ENCODE peak calls at places on chromosomes 6 and 20, in six cellular contexts. M, C, O, T, Q and D are unnamed samples.

GRCh38 chr6:33071579-33071978 is 1.9 kb downstream of the HLA-DPA1 start:
- DNase-seq in O (no peak), M (no peak), C (no peak), Q (no peak), T (no peak), D (no peak)

GRCh38 chr6:10347561-10348327 is 67.1 kb downstream of the TFAP2A start:
- DNase-seq in C (no peak), Q (no peak), T (no peak), M (no peak), O (no peak), D (no peak)

GRCh38 chr6:37283786-37284185 is 25.8 kb upstream of the TMEM217 start:
- DNase-seq in C (no peak), M (no peak), O (peak), T (no peak), Q (no peak), D (no peak)

GRCh38 chr20:51659491-51660050 is 108.6 kb downstream of the ATP9A start:
- DNase-seq in O (no peak), M (no peak), C (no peak), Q (no peak), T (no peak), D (no peak)

GRCh38 chr6:41784581-41785171 is 2.8 kb upstream of the TOMM6 start:
- DNase-seq in O (peak), T (no peak), Q (no peak), C (no peak), M (no peak), D (no peak)

GRCh38 chr6:41940759-41941279 is 789 bp downstream of the CCND3 start:
- DNase-seq in Q (peak), M (peak), O (peak), T (peak), C (peak), D (no peak)

GRCh38 chr6:111894272-111894671 is 21.0 kb upstream of the FYN start:
- DNase-seq in O (no peak), Q (no peak), M (no peak), C (no peak), T (no peak), D (no peak)

GRCh38 chr6:54481096-54481495 is 172.9 kb downstream of the TINAG start:
- DNase-seq in C (no peak), T (no peak), Q (no peak), M (no peak), O (no peak), D (no peak)

GRCh38 chr6:139308284-139308916 is 16.6 kb upstream of the TXLNB start:
- DNase-seq in O (no peak), Q (no peak), T (no peak), C (no peak), M (no peak), D (no peak)

GRCh38 chr6:79548310-79548709 is 11.1 kb upstream of the LCA5 start:
- DNase-seq in M (no peak), C (no peak), O (no peak), T (no peak), Q (no peak), D (no peak)

GRCh38 chr6:8462169-8462568 is 26.8 kb upstream of the SLC35B3 start:
- DNase-seq in Q (no peak), M (no peak), C (no peak), T (no peak), O (no peak), D (no peak)

GRCh38 chr20:1171461-1172093 is 13.2 kb downstream of the TMEM74B start:
- DNase-seq in C (no peak), O (no peak), M (no peak), T (no peak), Q (no peak), D (no peak)

GRCh38 chr20:23125625-23126191 is 39.6 kb upstream of the CD93 start:
- DNase-seq in M (no peak), O (no peak), Q (no peak), T (no peak), C (peak), D (no peak)

GRCh38 chr20:44601801-44602204 is 19.4 kb downstream of the PKIG start:
- DNase-seq in Q (no peak), C (peak), T (no peak), M (no peak), O (no peak), D (no peak)

GRCh38 chr6:29760328-29760727 is 37.1 kb downstream of the HLA-F start:
- DNase-seq in T (no peak), O (no peak), M (no peak), Q (no peak), C (no peak), D (no peak)

GRCh38 chr20:14956026-14956425 is 618.6 kb upstream of the FLRT3 start:
- DNase-seq in O (no peak), T (no peak), Q (no peak), M (peak), C (no peak), D (peak)